ENCODE peak calls at places on chromosome 16, in nine cellular contexts. E, W, R, M, H, U, O, I and Y are unnamed samples.

GRCh38 chr16:2154533-2155090 is 970 bp upstream of the TRAF7 start:
- DNase-seq in E (no peak), W (no peak), R (no peak), M (no peak), H (no peak), U (peak), O (no peak), I (no peak), Y (no peak)

GRCh38 chr16:85781685-85782370 is 17.5 kb downstream of the EMC8 start:
- DNase-seq in E (no peak), W (no peak), R (no peak), M (peak), H (peak), U (no peak), O (no peak), I (no peak), Y (no peak)

GRCh38 chr16:15046692-15047376 is 9.0 kb downstream of the NTAN1 start:
- DNase-seq in E (no peak), W (no peak), R (no peak), M (no peak), H (no peak), U (no peak), O (no peak), I (no peak), Y (no peak)

GRCh38 chr16:47970291-47970931 is 185.4 kb downstream of the ABCC12 start:
- DNase-seq in E (no peak), W (no peak), R (no peak), M (no peak), H (no peak), U (no peak), O (no peak), I (no peak), Y (no peak)

GRCh38 chr16:12771341-12771798 is 32.3 kb downstream of the CPPED1 start:
- DNase-seq in E (no peak), W (no peak), R (no peak), M (no peak), H (no peak), U (no peak), O (no peak), I (no peak), Y (no peak)

GRCh38 chr16:1318268-1318545 is 8.8 kb downstream of the UBE2I start:
- DNase-seq in E (no peak), W (no peak), R (no peak), M (no peak), H (no peak), U (no peak), O (no peak), I (no peak), Y (no peak)

GRCh38 chr16:89855986-89856385 is 17.4 kb upstream of the TCF25 start:
- DNase-seq in E (no peak), W (no peak), R (no peak), M (no peak), H (no peak), U (no peak), O (no peak), I (no peak), Y (no peak)

GRCh38 chr16:80806957-80807356 is 2.6 kb upstream of the CDYL2 start:
- DNase-seq in E (no peak), W (no peak), R (no peak), M (no peak), H (no peak), U (peak), O (peak), I (no peak), Y (no peak)

GRCh38 chr16:31455601-31456314 is 3.5 kb upstream of the ARMC5 start:
- DNase-seq in E (no peak), W (no peak), R (peak), M (no peak), H (peak), U (no peak), O (peak), I (no peak), Y (no peak)

GRCh38 chr16:31108794-31109558 is 790 bp downstream of the BCKDK start:
- DNase-seq in E (no peak), W (no peak), R (no peak), M (no peak), H (no peak), U (no peak), O (no peak), I (no peak), Y (no peak)

GRCh38 chr16:6957676-6958075 is 375.0 kb upstream of the RBFOX1 start:
- DNase-seq in E (no peak), W (no peak), R (no peak), M (no peak), H (no peak), U (no peak), O (no peak), I (no peak), Y (no peak)

GRCh38 chr16:505479-506245 is 21.9 kb upstream of the CAPN15 start:
- DNase-seq in E (no peak), W (no peak), R (no peak), M (no peak), H (no peak), U (no peak), O (no peak), I (no peak), Y (no peak)

GRCh38 chr16:88700322-88700635 is 5.9 kb downstream of the RNF166 start:
- DNase-seq in E (no peak), W (no peak), R (no peak), M (no peak), H (no peak), U (no peak), O (no peak), I (no peak), Y (no peak)

GRCh38 chr16:1001096-1001495 is 19.5 kb downstream of the SOX8 start:
- DNase-seq in E (no peak), W (no peak), R (no peak), M (no peak), H (no peak), U (no peak), O (no peak), I (no peak), Y (no peak)

GRCh38 chr16:27945233-27945975 is 118.1 kb downstream of the GSG1L start:
- DNase-seq in E (no peak), W (no peak), R (no peak), M (no peak), H (no peak), U (no peak), O (no peak), I (no peak), Y (no peak)

GRCh38 chr16:30139895-30140481 is 17.0 kb upstream of the MAPK3 start:
- DNase-seq in E (no peak), W (no peak), R (no peak), M (no peak), H (no peak), U (no peak), O (no peak), I (no peak), Y (no peak)

GRCh38 chr16:17839272-17839671 is 368.5 kb upstream of the XYLT1 start:
- DNase-seq in E (no peak), W (no peak), R (no peak), M (no peak), H (no peak), U (no peak), O (no peak), I (no peak), Y (no peak)

GRCh38 chr16:19488213-19488640 is 33.7 kb downstream of the GDE1 start:
- DNase-seq in E (no peak), W (no peak), R (no peak), M (no peak), H (no peak), U (no peak), O (no peak), I (no peak), Y (no peak)

GRCh38 chr16:89357055-89357454 is 133.3 kb downstream of the ANKRD11 start:
- DNase-seq in E (no peak), W (no peak), R (no peak), M (no peak), H (no peak), U (peak), O (peak), I (no peak), Y (no peak)

GRCh38 chr16:86662195-86662594 is 83.8 kb downstream of the FOXL1 start:
- DNase-seq in E (no peak), W (no peak), R (no peak), M (no peak), H (no peak), U (no peak), O (no peak), I (no peak), Y (no peak)

GRCh38 chr16:679808-680624 is at the start of gene STUB1:
- DNase-seq in E (peak), W (peak), R (peak), M (peak), H (peak), U (peak), O (peak), I (peak), Y (peak)

GRCh38 chr16:11852092-11852809 is 909 bp upstream of the RSL1D1 start:
- DNase-seq in E (no peak), W (no peak), R (no peak), M (no peak), H (peak), U (no peak), O (no peak), I (no peak), Y (peak)

GRCh38 chr16:14562691-14563491 is 67.2 kb downstream of the PARN start:
- DNase-seq in E (no peak), W (no peak), R (no peak), M (peak), H (no peak), U (no peak), O (no peak), I (no peak), Y (no peak)

GRCh38 chr16:8937803-8938202 is 25.9 kb downstream of the USP7 start:
- DNase-seq in E (no peak), W (no peak), R (no peak), M (no peak), H (no peak), U (no peak), O (no peak), I (no peak), Y (no peak)